ENCODE peak calls at places on chromosomes 4 and X, in seven cellular contexts. I is cardiac fibroblast, Q is neural progenitor cell, V is transverse colon, T is choroid plexus epithelial cell, O is fibroblast of lung, H is neural crest cell. E is an unnamed sample.

GRCh38 chr4:117771647-117772337 is 262.5 kb upstream of the NDST3 start:
- DNase-seq in I (no peak), Q (peak; percentile 20), V (no peak), T (no peak), O (no peak), H (no peak), E (no peak)

GRCh38 chr4:94758700-94759399 is 1.1 kb downstream of the BMPR1B start:
- DNase-seq in I (peak; percentile 5), Q (peak; percentile 48), V (no peak), T (peak; percentile 22), O (peak; percentile 12), H (peak; percentile 14), E (no peak)

GRCh38 chrX:38166478-38167083 is 54.1 kb downstream of the SRPX start:
- DNase-seq in I (peak; percentile 39), Q (peak; percentile 15), V (no peak), T (peak; percentile 50), O (no peak), H (peak; percentile 5), E (peak; percentile 11)

GRCh38 chr4:54439831-54440243 is 210.7 kb downstream of the PDGFRA start:
- DNase-seq in I (peak; percentile 78), Q (peak; percentile 59), V (peak; percentile 9), T (peak; percentile 87), O (peak; percentile 58), H (no peak), E (peak; percentile 17)

GRCh38 chr4:108483077-108483476 is 137.3 kb upstream of the RPL34 start:
- DNase-seq in I (no peak), Q (no peak), V (no peak), T (peak; percentile 31), O (peak; percentile 22), H (no peak), E (no peak)

GRCh38 chr4:95165926-95166524 is 382.7 kb downstream of the UNC5C start:
- DNase-seq in I (peak; percentile 85), Q (peak; percentile 85), V (no peak), T (peak; percentile 86), O (peak; percentile 68), H (peak; percentile 31), E (peak; percentile 62)

GRCh38 chr4:153486281-153487151 is 20.4 kb downstream of the TMEM131L start:
- DNase-seq in I (peak; percentile 69), Q (peak; percentile 36), V (no peak), T (peak; percentile 89), O (peak; percentile 95), H (no peak), E (peak; percentile 85)

GRCh38 chr4:123452585-123452984 is 56.0 kb downstream of the SPRY1 start:
- DNase-seq in I (peak; percentile 51), Q (no peak), V (peak; percentile 46), T (peak; percentile 91), O (peak; percentile 87), H (no peak), E (peak; percentile 90)

GRCh38 chrX:22467571-22467970 is 194.9 kb downstream of the CBLL2 start:
- DNase-seq in I (no peak), Q (no peak), V (no peak), T (no peak), O (no peak), H (no peak), E (no peak)

GRCh38 chrX:21741869-21742701 is 15.8 kb downstream of the SMPX start:
- DNase-seq in I (no peak), Q (no peak), V (no peak), T (peak; percentile 88), O (peak; percentile 45), H (no peak), E (no peak)

GRCh38 chr4:24103434-24104168 is 213.8 kb upstream of the PPARGC1A start:
- DNase-seq in I (peak; percentile 86), Q (no peak), V (no peak), T (peak; percentile 79), O (peak; percentile 66), H (no peak), E (peak; percentile 11)

GRCh38 chr4:36292551-36293188 is 11.3 kb downstream of the DTHD1 start:
- DNase-seq in I (no peak), Q (no peak), V (no peak), T (no peak), O (peak; percentile 40), H (no peak), E (no peak)
- TF ChIP-seq CTCF in I (no peak), Q (no peak), V (no peak), T (no peak), O (no peak), H (no peak), E (no peak)

GRCh38 chr4:122007016-122007415 is 55.2 kb upstream of the TRPC3 start:
- DNase-seq in I (no peak), Q (no peak), V (no peak), T (peak; percentile 8), O (peak; percentile 24), H (no peak), E (no peak)

GRCh38 chr4:121998024-121998423 is 46.2 kb upstream of the TRPC3 start:
- DNase-seq in I (no peak), Q (peak; percentile 13), V (no peak), T (peak; percentile 10), O (no peak), H (no peak), E (no peak)

GRCh38 chr4:122000849-122001248 is 49.0 kb upstream of the TRPC3 start:
- DNase-seq in I (no peak), Q (peak; percentile 11), V (no peak), T (peak; percentile 48), O (no peak), H (no peak), E (no peak)

GRCh38 chr4:122005064-122005755 is 53.4 kb upstream of the TRPC3 start:
- DNase-seq in I (no peak), Q (no peak), V (no peak), T (peak; percentile 69), O (peak; percentile 40), H (no peak), E (no peak)

DNA sequence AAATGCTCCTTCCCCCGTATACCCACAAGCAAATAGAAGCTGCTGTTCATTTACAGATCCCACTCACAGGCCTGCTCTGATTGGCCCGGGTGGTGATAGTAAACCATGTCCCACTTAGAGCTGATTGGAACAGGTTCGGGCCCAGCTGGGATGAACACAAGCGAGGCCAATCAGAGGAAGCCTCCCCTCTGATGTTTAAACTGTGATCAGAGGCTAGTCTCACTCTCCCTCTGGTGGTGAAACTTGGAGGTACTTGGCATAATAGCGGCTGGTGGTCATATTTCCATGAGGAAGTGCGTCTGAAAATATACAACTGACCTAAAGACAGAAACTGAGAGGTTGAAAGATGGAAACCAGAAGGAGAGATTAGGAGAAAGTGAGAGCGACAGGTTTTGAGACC is 51.5 kb upstream of the TRPC3 start:
- DNase-seq in I (peak; percentile 17), Q (peak; percentile 41), V (peak; percentile 48), T (peak; percentile 31), O (no peak), H (peak; percentile 2), E (no peak)
- TF ChIP-seq CTCF in I (peak; percentile 48), Q (peak; percentile 54), V (peak; percentile 78), T (peak; percentile 54), O (peak; percentile 14), H (peak; percentile 57), E (peak; percentile 73)

DNA sequence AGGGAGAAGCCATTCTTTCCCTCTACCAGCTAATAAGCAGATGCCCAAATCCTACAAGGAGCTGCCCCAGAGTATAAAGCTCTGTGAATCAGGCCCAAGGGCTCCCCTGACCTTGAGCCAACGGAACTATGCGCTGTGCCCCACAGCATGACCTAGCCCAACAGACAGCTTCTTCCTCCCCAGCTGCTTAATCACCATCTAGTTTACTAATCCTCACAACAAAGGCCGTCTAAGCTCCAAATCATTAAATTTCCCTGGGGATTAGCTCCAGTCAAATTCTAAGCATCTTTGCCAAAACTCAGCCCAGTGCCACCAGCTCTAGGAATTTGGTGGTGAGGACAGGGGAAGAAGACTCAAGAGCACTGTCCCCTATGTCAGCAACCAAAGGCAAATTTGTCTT is 113.1 kb downstream of the SHROOM4 start:
- DNase-seq in I (peak; percentile 5), Q (peak; percentile 62), V (no peak), T (no peak), O (peak; percentile 39), H (no peak), E (no peak)
- TF ChIP-seq CTCF in I (no peak), Q (no peak), V (no peak), T (no peak), O (no peak), H (no peak), E (no peak)

GRCh38 chr4:57095245-57095644 is 14.9 kb downstream of the IGFBP7 start:
- DNase-seq in I (no peak), Q (no peak), V (no peak), T (peak; percentile 31), O (no peak), H (no peak), E (no peak)
- TF ChIP-seq CTCF in I (no peak), Q (no peak), V (no peak), T (no peak), O (no peak), H (no peak), E (no peak)

DNA sequence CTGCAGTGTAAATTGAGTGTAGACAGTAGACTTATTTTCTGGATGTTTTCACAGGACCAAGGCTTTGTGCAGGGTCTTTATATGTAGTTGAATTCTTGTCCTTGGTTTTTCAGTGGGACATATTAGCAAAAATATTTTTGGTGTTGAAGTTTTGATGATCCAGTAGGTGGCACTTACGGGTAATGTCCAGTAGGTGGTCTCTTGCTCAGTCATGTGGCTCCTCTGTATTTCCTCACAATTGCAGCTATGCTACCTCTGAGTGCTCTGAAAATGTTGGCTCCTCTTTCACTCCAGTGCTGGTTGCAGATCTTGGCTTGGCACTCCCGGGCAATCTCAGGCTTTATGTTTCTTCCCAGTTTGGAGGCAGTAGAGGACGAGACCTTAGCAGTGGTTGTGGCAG is 419.8 kb upstream of the AMOT start:
- DNase-seq in I (peak; percentile 0), Q (peak; percentile 8), V (no peak), T (no peak), O (no peak), H (no peak), E (no peak)
- TF ChIP-seq CTCF in I (peak; percentile 26), Q (peak; percentile 52), V (no peak), T (no peak), O (no peak), H (peak; percentile 47), E (no peak)

E was measured in HFFc6.